ENCODE peak calls at places on chromosomes 16 and 17, in nine cellular contexts. R, Q, G, N, D, X, F, L and P are unnamed samples.

GRCh38 chr17:7355053-7355452 is at the start of gene TMEM95:
- DNase-seq in G (peak), F (no peak), L (no peak), Q (no peak), N (no peak), X (no peak), R (peak), D (peak), P (no peak)

GRCh38 chr17:75633484-75634375 is 496 bp downstream of the SMIM5 start:
- DNase-seq in D (peak), R (peak), L (peak), Q (peak), F (peak), N (peak), X (peak), G (peak), P (peak)

GRCh38 chr17:3916013-3916696 is at the start of gene P2RX1:
- DNase-seq in D (peak), N (peak), G (no peak), F (no peak), L (no peak), R (no peak), Q (no peak), X (no peak), P (no peak)

GRCh38 chr16:89720520-89720858 is 209 bp downstream of the VPS9D1 start:
- DNase-seq in R (no peak), F (peak), G (peak), L (no peak), X (no peak), N (no peak), D (no peak), Q (no peak), P (no peak)

GRCh38 chr17:43359469-43360105 is 39.2 kb upstream of the ARL4D start:
- DNase-seq in Q (no peak), D (no peak), R (no peak), N (no peak), L (no peak), X (peak), G (peak), F (no peak), P (no peak)

GRCh38 chr17:900336-900735 is 79.2 kb downstream of the NXN start:
- DNase-seq in L (peak), F (peak), R (peak), G (no peak), D (no peak), X (no peak), Q (no peak), N (no peak), P (no peak)

GRCh38 chr16:13021996-13022395 is 120.6 kb downstream of the SHISA9 start:
- DNase-seq in Q (no peak), D (no peak), X (no peak), R (no peak), F (no peak), G (no peak), L (peak), N (no peak), P (no peak)

GRCh38 chr17:77948690-77949114 is 9.8 kb upstream of the TNRC6C start:
- DNase-seq in L (peak), R (peak), X (peak), Q (peak), D (no peak), N (no peak), F (peak), G (peak), P (no peak)

GRCh38 chr17:2259769-2260536 is 43.6 kb downstream of the SMG6 start:
- DNase-seq in Q (peak), R (peak), F (no peak), G (no peak), L (peak), D (no peak), N (peak), X (no peak), P (no peak)

GRCh38 chr17:71423871-71424546 is 696.8 kb upstream of the SOX9 start:
- DNase-seq in Q (peak), D (no peak), G (no peak), R (peak), X (peak), F (no peak), N (no peak), L (no peak), P (no peak)

GRCh38 chr17:7141824-7142223 is 27.2 kb upstream of the ASGR2 start:
- DNase-seq in N (no peak), F (no peak), X (no peak), Q (no peak), D (no peak), L (no peak), G (no peak), R (no peak), P (no peak)

GRCh38 chr16:29029168-29029994 is 44.5 kb downstream of the LAT start:
- DNase-seq in Q (peak), R (peak), L (peak), D (peak), N (peak), G (peak), F (no peak), X (peak), P (no peak)

GRCh38 chr16:24920568-24920967 is 74.8 kb downstream of the SLC5A11 start:
- DNase-seq in F (no peak), R (no peak), N (no peak), X (no peak), G (no peak), L (no peak), Q (no peak), D (no peak), P (no peak)

GRCh38 chr16:10729649-10730048 is 14.0 kb upstream of the NUBP1 start:
- DNase-seq in Q (peak), D (peak), N (no peak), R (peak), G (peak), X (peak), F (no peak), L (peak), P (no peak)

GRCh38 chr16:506246-506546 is 21.3 kb upstream of the CAPN15 start:
- DNase-seq in L (no peak), N (no peak), D (no peak), X (no peak), Q (no peak), G (no peak), F (no peak), R (no peak), P (no peak)

GRCh38 chr17:76141212-76142043 is at the start of gene FOXJ1:
- DNase-seq in R (peak), G (peak), X (peak), D (peak), F (peak), Q (peak), N (peak), L (peak), P (peak)

GRCh38 chr17:79281803-79282202 is 207.2 kb downstream of the ENGASE start:
- DNase-seq in G (no peak), R (no peak), N (no peak), F (no peak), X (no peak), Q (no peak), D (no peak), L (no peak), P (no peak)

GRCh38 chr17:32604966-32605365 is 118.2 kb downstream of the CDK5R1 start:
- DNase-seq in N (no peak), D (no peak), G (no peak), Q (no peak), L (no peak), R (no peak), X (no peak), F (no peak), P (no peak)

GRCh38 chr17:79232957-79233356 is 158.3 kb downstream of the ENGASE start:
- DNase-seq in G (no peak), X (no peak), N (no peak), F (no peak), Q (no peak), R (no peak), L (no peak), D (no peak), P (no peak)

GRCh38 chr16:72722552-72722951 is 325.4 kb downstream of the ZFHX3 start:
- DNase-seq in X (no peak), G (no peak), N (no peak), R (no peak), F (no peak), L (no peak), Q (no peak), D (peak), P (no peak)

GRCh38 chr17:80477647-80478478 is 1.5 kb upstream of the NPTX1 start:
- DNase-seq in R (peak), F (peak), D (peak), G (peak), L (peak), Q (peak), N (no peak), X (no peak), P (no peak)

GRCh38 chr17:77011173-77012011 is 129.4 kb upstream of the SEC14L1 start:
- DNase-seq in X (peak), Q (peak), F (peak), G (peak), R (peak), L (peak), D (peak), N (peak), P (no peak)

GRCh38 chr17:7548585-7549400 is at the start of gene TNFSF12:
- DNase-seq in R (peak), X (no peak), L (no peak), N (peak), D (no peak), Q (peak), F (peak), G (peak), P (no peak)

GRCh38 chr17:1029196-1029911 is 32.4 kb downstream of the TIMM22 start:
- DNase-seq in X (peak), N (no peak), L (peak), Q (peak), R (peak), G (peak), F (no peak), D (no peak), P (no peak)

GRCh38 chr16:87702325-87702811 is 63.4 kb downstream of the KLHDC4 start:
- DNase-seq in D (no peak), F (peak), Q (peak), R (no peak), G (no peak), X (no peak), N (peak), L (peak), P (no peak)

GRCh38 chr17:41067281-41067680 is 1.6 kb upstream of the KRTAP2-4 start:
- DNase-seq in N (no peak), L (peak), D (no peak), X (peak), G (no peak), F (no peak), R (peak), Q (peak), P (no peak)

GRCh38 chr16:24035127-24035842 is 199.5 kb downstream of the PRKCB start:
- DNase-seq in G (no peak), X (no peak), L (no peak), F (no peak), D (no peak), Q (no peak), R (no peak), N (peak), P (no peak)

GRCh38 chr16:878886-879285 is 78.4 kb upstream of the GNG13 start:
- DNase-seq in F (no peak), R (no peak), Q (no peak), X (no peak), D (no peak), N (no peak), L (no peak), G (no peak), P (no peak)

GRCh38 chr16:75733305-75734141 is 7.2 kb upstream of the CPHXL start:
- DNase-seq in R (peak), F (no peak), N (no peak), Q (peak), L (peak), D (peak), X (peak), G (no peak), P (no peak)

GRCh38 chr16:89721644-89722391 is 481 bp downstream of the ZNF276 start:
- DNase-seq in Q (peak), D (peak), F (peak), N (peak), L (peak), X (peak), G (peak), R (peak), P (no peak)

GRCh38 chr17:79811888-79812205 is 15.0 kb upstream of the CBX8 start:
- DNase-seq in L (no peak), F (no peak), N (no peak), D (no peak), Q (no peak), R (no peak), G (no peak), X (no peak), P (no peak)

GRCh38 chr16:26129997-26130396 is 438.2 kb downstream of the HS3ST4 start:
- DNase-seq in F (no peak), N (no peak), Q (no peak), R (no peak), D (no peak), G (no peak), L (no peak), X (no peak), P (no peak)

GRCh38 chr16:62029947-62030346 is 6.3 kb downstream of the CDH8 start:
- DNase-seq in G (no peak), F (no peak), D (no peak), N (no peak), X (no peak), Q (no peak), L (no peak), R (no peak), P (no peak)
- TF ChIP-seq CTCF in G (no peak), F (no peak), D (no peak), N (no peak), X (no peak), Q (no peak), L (no peak), R (no peak), P (no peak)

GRCh38 chr16:67924140-67924906 is 7.3 kb downstream of the CTRL start:
- DNase-seq in G (no peak), F (no peak), N (no peak), R (no peak), D (no peak), L (no peak), Q (no peak), X (no peak), P (no peak)
- TF ChIP-seq CTCF in G (no peak), F (no peak), N (no peak), R (no peak), D (no peak), L (no peak), Q (no peak), X (no peak), P (no peak)

GRCh38 chr17:61836266-61837174 is 26.8 kb downstream of the BRIP1 start:
- DNase-seq in N (no peak), X (no peak), G (no peak), R (no peak), D (no peak), Q (peak), F (no peak), L (no peak), P (no peak)

GRCh38 chr17:61839300-61839786 is 24.0 kb downstream of the BRIP1 start:
- DNase-seq in D (no peak), F (no peak), G (no peak), Q (no peak), X (no peak), L (no peak), R (no peak), N (no peak), P (no peak)

GRCh38 chr17:61834610-61835009 is 28.7 kb downstream of the BRIP1 start:
- DNase-seq in X (no peak), N (no peak), Q (no peak), F (no peak), L (no peak), R (no peak), G (no peak), D (no peak), P (no peak)

GRCh38 chr17:61833536-61834203 is 29.7 kb downstream of the BRIP1 start:
- DNase-seq in F (no peak), D (peak), L (peak), X (peak), G (no peak), R (peak), Q (peak), N (no peak), P (no peak)

GRCh38 chr17:61837175-61838051 is 25.9 kb downstream of the BRIP1 start:
- DNase-seq in N (peak), G (peak), F (peak), Q (peak), X (peak), R (peak), D (peak), L (peak), P (no peak)
- TF ChIP-seq CTCF in N (peak), G (peak), F (peak), Q (peak), X (peak), R (peak), D (peak), L (peak), P (peak)

DNA sequence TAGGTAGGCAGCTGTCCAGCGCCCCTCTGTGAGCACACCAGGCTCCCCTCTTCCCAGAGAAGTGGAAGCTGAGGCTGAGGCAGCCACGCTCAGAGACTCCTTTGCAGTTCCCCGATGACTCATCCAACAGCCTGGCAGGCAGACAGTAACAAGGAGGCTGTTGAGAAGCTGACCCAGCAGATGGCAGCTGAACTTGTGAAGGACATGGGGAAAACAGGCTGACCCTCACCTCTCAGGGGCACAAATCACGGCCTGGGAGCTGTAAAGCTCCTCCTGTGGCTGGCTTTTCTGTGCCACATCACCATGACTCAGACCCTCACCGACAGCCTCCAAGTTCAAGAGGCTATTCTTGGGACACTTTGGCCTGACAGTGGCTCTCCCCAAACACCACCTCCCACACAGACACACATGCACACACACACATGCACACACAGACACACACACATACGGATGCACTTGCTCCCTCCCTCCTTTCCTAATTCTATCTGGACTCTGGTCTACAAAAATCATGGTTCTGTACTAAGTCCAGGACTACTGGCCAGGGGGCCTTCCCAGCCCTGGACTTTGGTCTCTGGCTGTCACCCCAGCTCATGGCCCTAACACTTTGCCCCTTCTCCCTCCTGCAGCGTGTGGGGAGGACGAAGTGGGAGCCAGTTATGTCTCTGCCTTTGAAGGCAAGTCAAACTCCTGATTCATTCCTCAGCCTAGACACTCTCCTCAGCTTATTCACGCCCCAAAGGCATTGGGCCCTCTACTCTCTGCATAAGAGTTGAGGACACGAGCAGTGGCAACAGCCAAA is 23.2 kb downstream of the MAP3K14 start:
- DNase-seq in X (peak), Q (peak), D (peak), F (no peak), G (peak), R (peak), N (no peak), L (peak), P (no peak)
- TF ChIP-seq CTCF in X (peak), Q (peak), D (no peak), F (no peak), G (no peak), R (peak), N (no peak), L (peak), P (no peak)

GRCh38 chr17:27457405-27457730 is 1.1 kb downstream of the KSR1 start:
- DNase-seq in N (no peak), G (no peak), F (no peak), R (no peak), X (no peak), D (no peak), Q (no peak), L (no peak), P (no peak)

GRCh38 chr17:27457731-27458523 is 1.7 kb downstream of the KSR1 start:
- DNase-seq in X (no peak), N (peak), F (peak), D (peak), L (no peak), R (peak), G (no peak), Q (peak), P (no peak)

GRCh38 chr17:27456681-27457404 is 595 bp downstream of the KSR1 start:
- DNase-seq in F (peak), G (peak), Q (no peak), N (peak), X (no peak), L (no peak), D (no peak), R (no peak), P (no peak)

GRCh38 chr17:27455569-27455913 is 707 bp upstream of the KSR1 start:
- DNase-seq in F (no peak), X (no peak), D (no peak), Q (no peak), G (no peak), N (no peak), L (no peak), R (no peak), P (no peak)

GRCh38 chr17:27455914-27456680 is at the start of gene KSR1:
- DNase-seq in F (peak), X (peak), G (peak), N (peak), L (peak), D (peak), R (peak), Q (peak), P (peak)
- TF ChIP-seq CTCF in F (peak), X (peak), G (peak), N (peak), L (no peak), D (peak), R (peak), Q (peak), P (peak)